ENCODE peak calls at places on chromosomes 1 and 21, in four cellular contexts. One of them, this sample, is unnamed.

GRCh38 chr1:199269241-199269640 is 630.4 kb downstream of the PTPRC start:
- DNase-seq in T-helper 1 cell: no peak
- DNase-seq in HT1080: no peak
- DNase-seq in mammary epithelial cell: no peak
- DNase-seq in this sample: no peak

GRCh38 chr1:199218065-199218464 is 579.2 kb downstream of the PTPRC start:
- DNase-seq in HT1080: no peak
- DNase-seq in T-helper 1 cell: no peak
- DNase-seq in mammary epithelial cell: no peak
- DNase-seq in this sample: no peak

GRCh38 chr1:152621993-152622392 is 910 bp downstream of the LCE3A start:
- DNase-seq in mammary epithelial cell: no peak
- DNase-seq in HT1080: no peak
- DNase-seq in T-helper 1 cell: no peak
- DNase-seq in this sample: no peak

GRCh38 chr1:206797534-206798383 is 25.5 kb upstream of the IL10 start:
- DNase-seq in mammary epithelial cell: no peak
- DNase-seq in HT1080: peak
- DNase-seq in T-helper 1 cell: no peak
- DNase-seq in this sample: no peak

GRCh38 chr1:21568006-21568746 is 59.0 kb downstream of the ALPL start:
- DNase-seq in mammary epithelial cell: peak
- DNase-seq in T-helper 1 cell: no peak
- DNase-seq in HT1080: no peak
- DNase-seq in this sample: no peak

GRCh38 chr1:7594714-7595295 is 176.3 kb upstream of the VAMP3 start:
- DNase-seq in mammary epithelial cell: no peak
- DNase-seq in T-helper 1 cell: no peak
- DNase-seq in HT1080: no peak
- DNase-seq in this sample: no peak

GRCh38 chr1:43711049-43711448 is 3.7 kb downstream of the ST3GAL3 start:
- DNase-seq in T-helper 1 cell: no peak
- DNase-seq in HT1080: peak
- DNase-seq in mammary epithelial cell: peak
- DNase-seq in this sample: no peak

GRCh38 chr21:26389971-26390641 is 183.0 kb downstream of the CYYR1 start:
- DNase-seq in T-helper 1 cell: no peak
- DNase-seq in mammary epithelial cell: peak
- DNase-seq in HT1080: peak
- DNase-seq in this sample: no peak

GRCh38 chr1:196477262-196477661 is 131.0 kb downstream of the KCNT2 start:
- DNase-seq in mammary epithelial cell: no peak
- DNase-seq in T-helper 1 cell: no peak
- DNase-seq in HT1080: no peak
- DNase-seq in this sample: no peak

GRCh38 chr1:200206761-200207160 is 179.3 kb downstream of the NR5A2 start:
- DNase-seq in HT1080: peak
- DNase-seq in mammary epithelial cell: peak
- DNase-seq in T-helper 1 cell: no peak
- DNase-seq in this sample: no peak

GRCh38 chr1:150072959-150073358 is 5.4 kb downstream of the VPS45 start:
- DNase-seq in mammary epithelial cell: no peak
- DNase-seq in T-helper 1 cell: no peak
- DNase-seq in HT1080: peak
- DNase-seq in this sample: no peak

GRCh38 chr21:45547211-45547900 is 5.1 kb upstream of the SLC19A1 start:
- DNase-seq in HT1080: no peak
- DNase-seq in mammary epithelial cell: no peak
- DNase-seq in T-helper 1 cell: no peak
- DNase-seq in this sample: no peak

GRCh38 chr1:228101994-228102790 is 933 bp downstream of the C1orf35 start:
- DNase-seq in T-helper 1 cell: peak
- DNase-seq in mammary epithelial cell: peak
- DNase-seq in HT1080: peak
- DNase-seq in this sample: peak

GRCh38 chr1:167452483-167452882 is 65.8 kb downstream of the CD247 start:
- DNase-seq in T-helper 1 cell: no peak
- DNase-seq in mammary epithelial cell: no peak
- DNase-seq in HT1080: no peak
- DNase-seq in this sample: no peak

GRCh38 chr1:111197598-111198289 is 2.7 kb downstream of the DENND2D start:
- DNase-seq in T-helper 1 cell: peak
- DNase-seq in HT1080: peak
- DNase-seq in mammary epithelial cell: no peak
- DNase-seq in this sample: no peak

GRCh38 chr1:245648749-245649517 is 494.1 kb downstream of the KIF26B start:
- DNase-seq in mammary epithelial cell: no peak
- DNase-seq in T-helper 1 cell: no peak
- DNase-seq in HT1080: no peak
- DNase-seq in this sample: peak

GRCh38 chr1:185238447-185238846 is 78.6 kb downstream of the IVNS1ABP start:
- DNase-seq in mammary epithelial cell: no peak
- DNase-seq in HT1080: no peak
- DNase-seq in T-helper 1 cell: no peak
- DNase-seq in this sample: no peak

GRCh38 chr1:152880316-152880715 is 2.2 kb downstream of the SMCP start:
- DNase-seq in T-helper 1 cell: no peak
- DNase-seq in mammary epithelial cell: peak
- DNase-seq in HT1080: no peak
- DNase-seq in this sample: no peak

GRCh38 chr1:58903450-58904298 is 119.8 kb upstream of the JUN start:
- DNase-seq in mammary epithelial cell: peak
- DNase-seq in HT1080: peak
- DNase-seq in T-helper 1 cell: peak
- DNase-seq in this sample: peak

GRCh38 chr21:38241029-38241740 is 15.6 kb upstream of the KCNJ15 start:
- DNase-seq in T-helper 1 cell: no peak
- DNase-seq in HT1080: no peak
- DNase-seq in mammary epithelial cell: no peak
- DNase-seq in this sample: peak

GRCh38 chr1:43766086-43766784 is 58.9 kb downstream of the ST3GAL3 start:
- DNase-seq in T-helper 1 cell: no peak
- DNase-seq in HT1080: no peak
- DNase-seq in mammary epithelial cell: no peak
- DNase-seq in this sample: no peak

GRCh38 chr1:32474954-32475353 is 10.1 kb downstream of the ZBTB8B start:
- DNase-seq in T-helper 1 cell: no peak
- DNase-seq in mammary epithelial cell: no peak
- DNase-seq in HT1080: no peak
- DNase-seq in this sample: no peak

This sample was measured in upper lobe of left lung.